ENCODE peak calls at places on chromosomes 2 and 18, in seven cellular contexts. H is spleen, X is epithelial cell of esophagus, P is cardiac muscle cell, Y is HFF-Myc, E is astrocyte of the spinal cord, G is brain microvascular endothelial cell. C is an unnamed sample.
A peak's percentile ranks its signal among the peaks of the same experiment; 100 is the strongest.

GRCh38 chr2:235494716-235495372 is 1.0 kb downstream of the AGAP1 start:
- DNase-seq in H (no peak), X (peak; percentile 69), P (peak; percentile 51), Y (no peak), E (peak; percentile 33), G (peak; percentile 32), C (no peak)

GRCh38 chr2:30235008-30235655 is 3.8 kb downstream of the LBH start:
- DNase-seq in H (peak; percentile 62), X (peak; percentile 84), P (no peak), Y (no peak), E (no peak), G (peak; percentile 47), C (no peak)

GRCh38 chr2:43220229-43220981 is 6.0 kb downstream of the ZFP36L2 start:
- DNase-seq in H (peak; percentile 23), X (peak; percentile 54), P (peak; percentile 52), Y (no peak), E (no peak), G (peak; percentile 7), C (no peak)

GRCh38 chr2:129910446-129911362 is 68.8 kb upstream of the RAB6C start:
- DNase-seq in H (no peak), X (no peak), P (no peak), Y (no peak), E (no peak), G (no peak), C (no peak)

GRCh38 chr2:128715360-128715759 is 396.7 kb upstream of the HS6ST1 start:
- DNase-seq in H (no peak), X (no peak), P (no peak), Y (no peak), E (no peak), G (no peak), C (no peak)

GRCh38 chr18:3612315-3612714 is 162.3 kb downstream of the TGIF1 start:
- DNase-seq in H (peak; percentile 6), X (no peak), P (no peak), Y (no peak), E (no peak), G (no peak), C (no peak)

GRCh38 chr18:64720781-64721464 is 572.0 kb upstream of the LINC00305 start:
- DNase-seq in H (no peak), X (no peak), P (no peak), Y (no peak), E (no peak), G (no peak), C (no peak)

GRCh38 chr2:207772081-207772843 is 2.6 kb upstream of the FZD5 start:
- DNase-seq in H (no peak), X (no peak), P (peak; percentile 60), Y (no peak), E (no peak), G (no peak), C (no peak)

GRCh38 chr2:16722677-16723076 is 57.0 kb upstream of the CYRIA start:
- DNase-seq in H (no peak), X (no peak), P (no peak), Y (no peak), E (no peak), G (no peak), C (no peak)
- TF ChIP-seq CTCF in H (no peak), X (no peak), P (no peak), Y (no peak), E (no peak), G (no peak), C (no peak)

GRCh38 chr2:229714080-229714735 is at the start of gene DNER:
- DNase-seq in H (peak; percentile 79), X (peak; percentile 30), P (no peak), Y (no peak), E (no peak), G (no peak), C (no peak)

GRCh38 chr2:229713371-229714079 is 830 bp downstream of the DNER start:
- DNase-seq in H (no peak), X (peak; percentile 16), P (peak; percentile 12), Y (no peak), E (peak; percentile 58), G (no peak), C (no peak)

GRCh38 chr2:229718057-229718456 is 3.7 kb upstream of the DNER start:
- DNase-seq in H (no peak), X (no peak), P (no peak), Y (no peak), E (no peak), G (no peak), C (no peak)

GRCh38 chr2:229714736-229715541 is 584 bp upstream of the DNER start:
- DNase-seq in H (peak; percentile 78), X (peak; percentile 71), P (peak; percentile 78), Y (no peak), E (peak; percentile 79), G (peak; percentile 55), C (peak; percentile 8)

DNA sequence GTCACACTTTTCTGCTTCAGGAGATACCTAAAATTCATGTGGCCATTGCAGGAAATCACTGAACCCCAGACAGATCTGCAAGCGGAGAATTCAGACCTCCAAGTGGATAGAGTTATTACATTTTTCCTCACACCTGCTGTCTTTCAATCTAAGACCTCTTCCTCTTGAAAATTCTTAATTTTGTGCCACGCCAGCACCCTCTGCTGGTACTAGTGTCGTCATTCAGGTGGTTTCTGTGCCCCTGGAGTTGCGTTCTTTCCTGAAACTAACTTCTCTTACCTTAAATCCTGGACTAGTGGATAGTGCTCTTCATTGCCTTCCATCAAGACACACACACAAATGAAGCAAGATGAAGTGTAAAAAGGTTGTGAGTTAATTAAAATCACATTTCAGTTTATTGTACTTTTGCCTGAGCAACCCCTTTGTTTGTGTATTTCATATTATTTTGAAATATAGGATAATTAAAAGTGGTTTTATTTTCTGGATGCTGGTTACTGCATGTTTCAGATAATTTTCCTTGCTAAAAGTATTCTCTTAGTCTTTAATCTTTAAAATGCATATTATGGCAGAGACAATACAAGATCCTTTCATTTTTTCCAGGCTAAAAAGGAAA is 1.6 kb upstream of the DNER start:
- DNase-seq in H (no peak), X (peak; percentile 67), P (peak; percentile 23), Y (no peak), E (peak; percentile 54), G (no peak), C (no peak)
- TF ChIP-seq CTCF in H (peak; percentile 29), X (peak; percentile 78), P (peak; percentile 47), Y (peak; percentile 57), E (peak; percentile 60), G (peak; percentile 67), C (peak; percentile 18)

DNA sequence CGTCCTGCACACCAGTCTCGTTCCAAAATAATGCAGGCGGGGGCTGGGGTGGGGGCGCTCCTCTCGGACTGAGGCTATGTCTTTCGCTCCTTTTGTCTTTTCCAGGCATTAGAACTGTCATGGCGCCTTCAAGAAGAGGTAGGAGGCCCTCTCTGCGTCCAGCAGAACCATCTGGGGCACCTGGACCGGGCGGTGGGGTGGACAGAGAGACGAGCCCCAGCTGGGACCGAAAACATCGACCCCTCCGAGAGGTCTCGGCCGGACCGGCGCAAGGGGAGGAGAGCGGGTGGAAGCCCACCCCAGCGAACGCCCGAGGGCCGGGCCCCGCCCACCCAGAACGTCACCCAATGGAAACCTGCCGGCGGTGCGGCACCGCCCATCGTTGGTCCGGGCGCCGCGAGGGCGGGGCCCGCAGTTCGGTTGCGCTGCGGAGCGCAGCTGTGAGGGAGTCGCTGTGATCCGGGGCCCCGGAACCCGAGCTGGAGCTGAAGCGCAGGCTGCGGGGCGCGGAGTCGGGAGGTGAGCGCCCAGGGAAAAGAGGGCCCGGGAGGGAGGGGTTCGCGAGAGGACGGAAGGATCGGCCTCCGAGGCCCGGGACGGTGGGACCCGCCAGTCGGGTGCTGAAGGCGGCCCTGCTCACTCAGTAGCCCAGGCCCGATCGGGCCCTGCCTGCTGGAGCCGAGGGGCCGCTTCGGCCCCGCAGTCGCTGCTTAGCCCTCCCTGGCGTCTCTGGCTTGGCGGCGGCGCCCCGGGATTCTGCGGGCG is at the start of gene NRBP1:
- DNase-seq in H (peak; percentile 98), X (peak; percentile 90), P (peak; percentile 90), Y (peak; percentile 48), E (peak; percentile 93), G (peak; percentile 76), C (peak; percentile 61)
- TF ChIP-seq CTCF in H (no peak), X (no peak), P (no peak), Y (no peak), E (no peak), G (peak; percentile 13), C (no peak)

GRCh38 chr2:64023485-64024258 is 4.4 kb upstream of the VPS54 start:
- DNase-seq in H (no peak), X (no peak), P (no peak), Y (no peak), E (no peak), G (no peak), C (no peak)

GRCh38 chr2:64025741-64026140 is 6.5 kb upstream of the VPS54 start:
- DNase-seq in H (no peak), X (no peak), P (no peak), Y (no peak), E (no peak), G (no peak), C (no peak)

GRCh38 chr2:64019975-64020281 is 700 bp upstream of the VPS54 start:
- DNase-seq in H (no peak), X (no peak), P (no peak), Y (no peak), E (no peak), G (no peak), C (no peak)

GRCh38 chr2:64021578-64021977 is 2.4 kb upstream of the VPS54 start:
- DNase-seq in H (no peak), X (peak; percentile 35), P (peak; percentile 13), Y (no peak), E (no peak), G (peak; percentile 35), C (no peak)

GRCh38 chr2:64024259-64024949 is 5.2 kb upstream of the VPS54 start:
- DNase-seq in H (no peak), X (no peak), P (no peak), Y (no peak), E (no peak), G (no peak), C (no peak)
- TF ChIP-seq CTCF in H (no peak), X (no peak), P (no peak), Y (no peak), E (no peak), G (no peak), C (no peak)

DNA sequence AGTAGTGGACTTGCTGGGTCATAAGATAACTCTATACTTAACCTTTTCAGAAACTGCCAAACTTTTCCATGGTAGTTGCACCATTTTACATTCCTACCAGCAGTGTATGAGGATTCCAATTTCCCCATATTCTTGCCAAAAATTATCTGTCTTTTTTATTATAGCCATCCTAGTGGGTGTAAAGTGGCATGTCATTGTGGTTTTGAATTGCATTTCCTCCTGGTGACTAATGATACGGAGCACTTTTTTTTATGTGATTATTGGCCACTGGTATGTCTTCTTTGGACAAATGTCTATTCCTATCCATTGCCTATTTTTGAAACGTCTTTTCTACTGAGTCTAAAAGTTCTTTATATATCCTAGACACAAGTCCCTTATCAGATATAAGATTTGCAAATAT is 44.3 kb downstream of the CACNB4 start:
- DNase-seq in H (no peak), X (peak; percentile 58), P (peak; percentile 75), Y (no peak), E (peak; percentile 74), G (peak; percentile 75), C (peak; percentile 12)
- TF ChIP-seq CTCF in H (no peak), X (no peak), P (no peak), Y (no peak), E (no peak), G (no peak), C (no peak)

GRCh38 chr18:12328179-12328823 is 20.3 kb downstream of the TUBB6 start:
- DNase-seq in H (no peak), X (no peak), P (no peak), Y (no peak), E (no peak), G (no peak), C (no peak)
- TF ChIP-seq CTCF in H (peak; percentile 13), X (no peak), P (no peak), Y (no peak), E (no peak), G (no peak), C (no peak)

GRCh38 chr2:25714740-25715139 is 41.4 kb upstream of the DTNB start:
- DNase-seq in H (no peak), X (no peak), P (peak; percentile 19), Y (no peak), E (no peak), G (no peak), C (no peak)
- TF ChIP-seq CTCF in H (no peak), X (peak; percentile 25), P (no peak), Y (no peak), E (no peak), G (peak; percentile 22), C (peak; percentile 3)

C was measured in AG09319.